ENCODE peak calls at places on chromosomes 5 and 9, in four cellular contexts. F is Kasumi-1; B is IMR-90; K is activated T-cell treated with anti-CD3 and anti-CD28 coated beads, Interleukin-2, amount 50 U/mL, for 4 hours. W is an unnamed sample.

GRCh38 chr9:117763314-117763713 is 59.1 kb downstream of the TLR4 start:
- DNase-seq in B (no peak), F (no peak), K (no peak), W (no peak)

GRCh38 chr5:122835681-122836080 is 9.7 kb upstream of the SNX24 start:
- DNase-seq in F (no peak), K (no peak), B (no peak), W (no peak)

GRCh38 chr5:102975040-102975439 is 144.9 kb downstream of the GIN1 start:
- DNase-seq in K (no peak), B (no peak), F (no peak), W (no peak)

GRCh38 chr5:118326496-118327045 is 661.8 kb downstream of the DTWD2 start:
- DNase-seq in F (no peak), B (no peak), K (no peak), W (no peak)

GRCh38 chr5:342501-343460 is 21.3 kb downstream of the AHRR start:
- DNase-seq in B (no peak), K (no peak), F (no peak), W (no peak)

GRCh38 chr9:107127608-107128007 is 155.5 kb upstream of the RAD23B start:
- DNase-seq in B (no peak), K (no peak), F (no peak), W (no peak)

GRCh38 chr9:128349772-128350171 is 9.4 kb downstream of the SLC27A4 start:
- DNase-seq in F (no peak), B (no peak), K (no peak), W (no peak)

GRCh38 chr9:78163834-78164233 is 72.0 kb upstream of the CEP78 start:
- DNase-seq in F (no peak), K (no peak), B (no peak), W (no peak)

GRCh38 chr5:124398471-124398870 is 348.0 kb downstream of the ZNF608 start:
- DNase-seq in K (no peak), F (no peak), B (peak; percentile 19), W (no peak)

GRCh38 chr9:134240371-134240770 is 76.0 kb upstream of the RNU6ATAC start:
- DNase-seq in B (no peak), F (no peak), K (no peak), W (no peak)

GRCh38 chr5:39100301-39100850 is 26.2 kb upstream of the RICTOR start:
- DNase-seq in F (no peak), B (no peak), K (no peak), W (no peak)

GRCh38 chr9:3177921-3178320 is 334.0 kb upstream of the PUM3 start:
- DNase-seq in K (no peak), B (no peak), F (no peak), W (no peak)

GRCh38 chr5:6715758-6716633 is 2.8 kb downstream of the TENT4A start:
- DNase-seq in B (no peak), K (no peak), F (peak; percentile 52), W (no peak)

GRCh38 chr5:67516959-67517358 is 320.4 kb upstream of the CD180 start:
- DNase-seq in K (no peak), B (no peak), F (no peak), W (no peak)

GRCh38 chr5:133723651-133724366 is 111.5 kb upstream of the FSTL4 start:
- DNase-seq in F (no peak), B (no peak), K (no peak), W (no peak)

W was measured in natural killer cell treated with Interleukin-12 subunit alpha and Interleukin-12 subunit beta and Interleukin-15 and Interleukin-18, amount 100 ng/mL, for 72 hours.